ENCODE peak calls at places on chromosome 20, in seven cellular contexts. D is ELF-1; L is fibroblast of pulmonary artery; K is NCI-H2081; Z is SW 1271; C is psoas muscle; M is CD8-positive, alpha-beta memory T cell. G is an unnamed sample.

GRCh38 chr20:40471261-40471629 is 217.8 kb downstream of the MAFB start:
- DNase-seq in C (no peak), M (no peak), L (no peak), Z (no peak), D (peak), K (no peak), G (no peak)

GRCh38 chr20:555933-556332 is 12.3 kb upstream of the CSNK2A1 start:
- DNase-seq in L (peak), D (no peak), K (no peak), M (no peak), Z (no peak), C (no peak), G (no peak)

GRCh38 chr20:18272451-18272850 is 15.9 kb upstream of the ZNF133 start:
- DNase-seq in K (no peak), L (peak), C (peak), M (no peak), Z (no peak), D (peak), G (no peak)

GRCh38 chr20:61929561-61929960 is 136.1 kb downstream of the TAF4 start:
- DNase-seq in K (no peak), L (no peak), Z (no peak), C (no peak), M (no peak), D (no peak), G (no peak)

GRCh38 chr20:62938105-62938888 is at the start of gene GID8:
- DNase-seq in K (no peak), M (no peak), D (peak), Z (no peak), C (peak), L (peak), G (peak)

GRCh38 chr20:25324412-25324811 is 66.2 kb downstream of the ABHD12 start:
- DNase-seq in L (no peak), D (no peak), C (peak), K (no peak), Z (no peak), M (no peak), G (no peak)

GRCh38 chr20:50624351-50625016 is 66.9 kb downstream of the RIPOR3 start:
- DNase-seq in C (no peak), D (no peak), L (no peak), M (no peak), Z (no peak), K (peak), G (no peak)

GRCh38 chr20:59911041-59911440 is 22.4 kb downstream of the SYCP2 start:
- DNase-seq in L (no peak), D (no peak), Z (no peak), K (no peak), C (no peak), M (no peak), G (no peak)

GRCh38 chr20:17650301-17650761 is 31.7 kb downstream of the RRBP1 start:
- DNase-seq in K (no peak), D (no peak), C (no peak), Z (no peak), L (no peak), M (no peak), G (no peak)

GRCh38 chr20:33158637-33159385 is 9.1 kb upstream of the BPIFA2 start:
- DNase-seq in C (no peak), D (no peak), M (no peak), Z (no peak), K (no peak), L (no peak), G (no peak)

GRCh38 chr20:3218307-3218988 is 9.2 kb downstream of the ITPA start:
- DNase-seq in M (peak), C (peak), K (peak), D (peak), Z (no peak), L (no peak), G (peak)

GRCh38 chr20:61670274-61670673 is 395.4 kb downstream of the TAF4 start:
- DNase-seq in Z (no peak), K (no peak), D (no peak), L (no peak), C (no peak), M (no peak), G (no peak)

GRCh38 chr20:16569218-16570153 is 3.8 kb downstream of the KIF16B start:
- DNase-seq in L (no peak), K (no peak), Z (no peak), M (no peak), D (no peak), C (no peak), G (no peak)

GRCh38 chr20:49987015-49987867 is 4.5 kb downstream of the SNAI1 start:
- DNase-seq in M (no peak), D (no peak), K (no peak), C (no peak), L (peak), Z (no peak), G (no peak)

GRCh38 chr20:44054118-44054517 is 132.9 kb downstream of the JPH2 start:
- DNase-seq in L (no peak), Z (no peak), M (no peak), D (no peak), K (no peak), C (no peak), G (no peak)

GRCh38 chr20:13234961-13235360 is 13.9 kb downstream of the ISM1 start:
- DNase-seq in C (no peak), D (no peak), Z (no peak), L (no peak), K (no peak), M (no peak), G (no peak)

GRCh38 chr20:58888521-58889333 is 36.2 kb downstream of the GNAS start:
- DNase-seq in M (peak), Z (peak), C (peak), D (peak), K (peak), L (peak), G (peak)

GRCh38 chr20:9989066-9989724 is 45.6 kb upstream of the ANKEF1 start:
- DNase-seq in Z (no peak), L (peak), K (no peak), M (no peak), D (no peak), C (no peak), G (no peak)

GRCh38 chr20:61989741-61990140 is 75.9 kb downstream of the TAF4 start:
- DNase-seq in M (peak), L (no peak), C (no peak), D (no peak), Z (no peak), K (no peak), G (no peak)

GRCh38 chr20:56278205-56278604 is 29.7 kb downstream of the MC3R start:
- DNase-seq in L (no peak), D (no peak), Z (no peak), C (no peak), M (no peak), K (no peak), G (no peak)

GRCh38 chr20:57586943-57587277 is 26.0 kb downstream of the PCK1 start:
- DNase-seq in M (no peak), C (no peak), D (no peak), Z (no peak), L (no peak), K (no peak), G (no peak)

GRCh38 chr20:14264869-14265268 is 72.5 kb downstream of the FLRT3 start:
- DNase-seq in Z (no peak), L (peak), D (peak), K (no peak), M (no peak), C (no peak), G (no peak)

GRCh38 chr20:62303327-62304226 is 780 bp downstream of the ADRM1 start:
- DNase-seq in M (no peak), D (peak), Z (no peak), C (no peak), K (no peak), L (no peak), G (peak)